ENCODE peak calls at places on chromosome 17, in ten cellular contexts. O is fibroblast of mammary gland; E is aorta; M is amniotic stem cell; N is activated naive CD4-positive, alpha-beta T cell; C is progenitor cell of endocrine pancreas; R is activated CD4-positive, alpha-beta T cell treated with anti-CD3 and anti-CD28 coated beads, Interleukin-2, amount 10 ng/mL, durations not matched to agents 7 days and 5 days; S is T-helper 17 cell; J is AG10803; L is GM04504. Q is an unnamed sample.
A peak's percentile ranks its signal among the peaks of the same experiment; 100 is the strongest.

GRCh38 chr17:66000216-66000615 is 191.7 kb downstream of the CEP112 start:
- DNase-seq in O (no peak), E (no peak), M (no peak), N (no peak), C (no peak), R (no peak), S (no peak), J (no peak), L (no peak), Q (no peak)

GRCh38 chr17:77314601-77315000 is 173.8 kb downstream of the SEC14L1 start:
- DNase-seq in O (no peak), E (peak; percentile 46), M (no peak), N (no peak), C (no peak), R (no peak), S (no peak), J (no peak), L (no peak), Q (no peak)

GRCh38 chr17:43832976-43833829 is at the start of gene MPP3:
- DNase-seq in O (peak; percentile 60), E (peak; percentile 68), M (peak; percentile 48), N (peak; percentile 51), C (peak; percentile 42), R (peak; percentile 40), S (peak; percentile 40), J (peak; percentile 66), L (peak; percentile 47), Q (peak; percentile 20)

GRCh38 chr17:38746004-38746892 is 1.9 kb downstream of the PCGF2 start:
- DNase-seq in O (no peak), E (no peak), M (no peak), N (no peak), C (no peak), R (no peak), S (no peak), J (no peak), L (no peak), Q (no peak)

GRCh38 chr17:71830916-71831315 is 289.9 kb upstream of the SOX9 start:
- DNase-seq in O (no peak), E (no peak), M (no peak), N (no peak), C (no peak), R (no peak), S (no peak), J (no peak), L (no peak), Q (no peak)

GRCh38 chr17:5822281-5823060 is 238.2 kb upstream of the NLRP1 start:
- DNase-seq in O (no peak), E (no peak), M (no peak), N (no peak), C (no peak), R (no peak), S (no peak), J (no peak), L (no peak), Q (no peak)

GRCh38 chr17:19812407-19812806 is 55.3 kb downstream of the ULK2 start:
- DNase-seq in O (peak; percentile 10), E (no peak), M (no peak), N (peak; percentile 4), C (no peak), R (peak; percentile 14), S (no peak), J (no peak), L (no peak), Q (no peak)

GRCh38 chr17:56076980-56077379 is 76.3 kb upstream of the ANKFN1 start:
- DNase-seq in O (no peak), E (no peak), M (no peak), N (no peak), C (no peak), R (no peak), S (no peak), J (no peak), L (no peak), Q (no peak)

GRCh38 chr17:57099165-57099564 is 14.1 kb downstream of the AKAP1 start:
- DNase-seq in O (no peak), E (no peak), M (no peak), N (no peak), C (no peak), R (no peak), S (no peak), J (no peak), L (no peak), Q (no peak)

GRCh38 chr17:28133562-28133970 is 91.1 kb downstream of the NLK start:
- DNase-seq in O (peak; percentile 57), E (no peak), M (peak; percentile 41), N (no peak), C (no peak), R (no peak), S (no peak), J (peak; percentile 60), L (peak; percentile 28), Q (peak; percentile 11)

GRCh38 chr17:66354981-66355380 is 52.6 kb downstream of the PRKCA start:
- DNase-seq in O (peak; percentile 66), E (no peak), M (no peak), N (no peak), C (no peak), R (no peak), S (no peak), J (peak; percentile 79), L (no peak), Q (peak; percentile 16)

Q was measured in AG09319.